ENCODE peak calls at places on chromosomes 7 and 10, in five cellular contexts. M, D, S, B and A are unnamed samples.

GRCh38 chr7:128389815-128390329 is 19.9 kb downstream of the IMPDH1 start:
- DNase-seq in M (no peak), D (no peak), S (no peak), B (no peak), A (no peak)

GRCh38 chr7:644381-645305 is 81.9 kb upstream of the DNAAF5 start:
- DNase-seq in M (no peak), D (no peak), S (no peak), B (no peak), A (no peak)

GRCh38 chr7:129006636-129007414 is 48.1 kb downstream of the TNPO3 start:
- DNase-seq in M (no peak), D (no peak), S (no peak), B (no peak), A (no peak)

GRCh38 chr7:26197153-26198115 is 3.1 kb downstream of the HNRNPA2B1 start:
- DNase-seq in M (no peak), D (no peak), S (no peak), B (no peak), A (no peak)

GRCh38 chr7:94975316-94975715 is 67.9 kb downstream of the PPP1R9A start:
- DNase-seq in M (peak; percentile 70), D (peak; percentile 80), S (no peak), B (no peak), A (peak; percentile 8)

GRCh38 chr7:144787127-144787526 is 48.7 kb downstream of the TPK1 start:
- DNase-seq in M (no peak), D (no peak), S (no peak), B (peak; percentile 30), A (no peak)

GRCh38 chr10:34666008-34666700 is 148.9 kb downstream of the PARD3 start:
- DNase-seq in M (peak; percentile 94), D (peak; percentile 92), S (peak; percentile 40), B (peak; percentile 65), A (peak; percentile 91)

GRCh38 chr7:11492307-11492706 is 339.7 kb downstream of the THSD7A start:
- DNase-seq in M (peak; percentile 20), D (no peak), S (no peak), B (no peak), A (peak; percentile 60)

GRCh38 chr10:50063100-50063499 is 4.7 kb upstream of the WASHC2A start:
- DNase-seq in M (no peak), D (no peak), S (no peak), B (peak; percentile 57), A (no peak)

GRCh38 chr7:155860461-155860839 is 48.2 kb upstream of the SHH start:
- DNase-seq in M (no peak), D (no peak), S (no peak), B (no peak), A (no peak)

GRCh38 chr10:130353928-130354327 is 217.7 kb downstream of the GLRX3 start:
- DNase-seq in M (no peak), D (no peak), S (no peak), B (no peak), A (no peak)

GRCh38 chr10:21265622-21266021 is 259.9 kb downstream of the SKIDA1 start:
- DNase-seq in M (peak; percentile 78), D (peak; percentile 29), S (no peak), B (no peak), A (peak; percentile 86)

GRCh38 chr7:52271663-52272062 is 763.8 kb upstream of the POM121L12 start:
- DNase-seq in M (no peak), D (no peak), S (no peak), B (no peak), A (no peak)

GRCh38 chr10:33334839-33335549 is 527 bp upstream of the NRP1 start:
- DNase-seq in M (peak; percentile 92), D (peak; percentile 94), S (peak; percentile 57), B (peak; percentile 77), A (peak; percentile 65)

GRCh38 chr7:28697898-28698563 is 260.1 kb downstream of the TRIL start:
- DNase-seq in M (peak; percentile 38), D (no peak), S (no peak), B (no peak), A (no peak)

GRCh38 chr10:33335800-33336605 is 1.5 kb upstream of the NRP1 start:
- DNase-seq in M (peak; percentile 84), D (peak; percentile 79), S (peak; percentile 69), B (peak; percentile 70), A (no peak)

GRCh38 chr7:101608772-101609713 is 20.1 kb downstream of the MYL10 start:
- DNase-seq in M (no peak), D (no peak), S (peak; percentile 91), B (peak; percentile 57), A (peak; percentile 73)

GRCh38 chr10:120483006-120483405 is 26.0 kb downstream of the PLPP4 start:
- DNase-seq in M (no peak), D (no peak), S (no peak), B (no peak), A (no peak)

GRCh38 chr10:87740232-87740631 is 77.8 kb downstream of the ATAD1 start:
- DNase-seq in M (peak; percentile 92), D (no peak), S (no peak), B (no peak), A (peak; percentile 97)

GRCh38 chr7:101390901-101391301 is 28.2 kb downstream of the COL26A1 start:
- DNase-seq in M (peak; percentile 55), D (peak; percentile 14), S (no peak), B (peak; percentile 67), A (no peak)

GRCh38 chr7:150986099-150986512 is 4.7 kb upstream of the NOS3 start:
- DNase-seq in M (peak; percentile 45), D (peak; percentile 33), S (peak; percentile 58), B (peak; percentile 91), A (peak; percentile 37)

GRCh38 chr7:28986723-28987122 is 28.6 kb upstream of the TRIL start:
- DNase-seq in M (peak; percentile 94), D (peak; percentile 38), S (no peak), B (no peak), A (peak; percentile 72)

GRCh38 chr7:74365320-74366022 is 76.3 kb downstream of the CLIP2 start:
- DNase-seq in M (peak; percentile 61), D (peak; percentile 39), S (no peak), B (peak; percentile 95), A (peak; percentile 13)

GRCh38 chr7:32206987-32207386 is 136.8 kb upstream of the PDE1C start:
- DNase-seq in M (peak; percentile 14), D (peak; percentile 11), S (no peak), B (peak; percentile 68), A (no peak)

GRCh38 chr7:41880107-41880506 is 177.2 kb upstream of the INHBA start:
- DNase-seq in M (peak; percentile 95), D (peak; percentile 90), S (no peak), B (no peak), A (no peak)

GRCh38 chr10:122507661-122508060 is 46.3 kb downstream of the HTRA1 start:
- DNase-seq in M (no peak), D (no peak), S (no peak), B (no peak), A (no peak)

GRCh38 chr10:62818426-62819011 is 2.4 kb upstream of the EGR2 start:
- DNase-seq in M (no peak), D (no peak), S (no peak), B (peak; percentile 73), A (no peak)

GRCh38 chr10:4352566-4352961 is 473.4 kb upstream of the AKR1E2 start:
- DNase-seq in M (peak; percentile 99), D (no peak), S (no peak), B (no peak), A (no peak)
- H3K4me3 ChIP-seq in M (no peak overlapping the region), D (no peak overlapping the region), S (no peak overlapping the region), B (no peak overlapping the region), A (no peak overlapping the region)

GRCh38 chr10:119006451-119007210 is 22.9 kb upstream of the NANOS1 start:
- DNase-seq in M (peak; percentile 99), D (peak; percentile 98), S (peak; percentile 69), B (no peak), A (peak; percentile 98)
- TF ChIP-seq CTCF in M (peak; percentile 22), D (peak; percentile 12), S (no peak), B (no peak), A (no peak)

DNA sequence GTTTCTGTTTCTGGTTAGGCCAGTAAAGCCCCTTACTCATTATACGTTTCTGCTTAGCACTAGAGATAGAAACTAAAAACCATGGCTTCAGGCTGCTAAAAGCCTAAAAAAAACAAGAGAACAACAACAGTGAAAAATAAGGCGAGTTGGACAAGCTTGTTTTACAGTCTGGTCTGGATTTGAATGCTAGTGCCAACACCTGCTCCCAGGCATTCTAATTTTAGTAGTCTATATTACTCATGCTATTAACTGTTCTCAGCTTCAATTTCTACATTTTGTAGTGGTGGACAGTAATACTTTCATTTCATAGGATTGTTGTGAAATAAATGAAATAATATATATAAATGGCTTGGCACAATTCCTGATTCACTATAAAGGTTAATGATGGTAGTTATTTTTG is 108.5 kb downstream of the HBP1 start:
- DNase-seq in M (peak; percentile 7), D (no peak), S (no peak), B (no peak), A (no peak)
- H3K4me3 ChIP-seq in M (no peak overlapping the region), D (no peak overlapping the region), S (no peak overlapping the region), B (no peak overlapping the region), A (no peak overlapping the region)

GRCh38 chr7:6106140-6106904 is 75.1 kb downstream of the ANKRD61 start:
- DNase-seq in M (peak; percentile 60), D (peak; percentile 51), S (no peak), B (peak; percentile 6), A (peak; percentile 47)
- TF ChIP-seq CTCF in M (peak; percentile 39), D (peak; percentile 49), S (no peak), B (peak; percentile 31), A (peak; percentile 24)

DNA sequence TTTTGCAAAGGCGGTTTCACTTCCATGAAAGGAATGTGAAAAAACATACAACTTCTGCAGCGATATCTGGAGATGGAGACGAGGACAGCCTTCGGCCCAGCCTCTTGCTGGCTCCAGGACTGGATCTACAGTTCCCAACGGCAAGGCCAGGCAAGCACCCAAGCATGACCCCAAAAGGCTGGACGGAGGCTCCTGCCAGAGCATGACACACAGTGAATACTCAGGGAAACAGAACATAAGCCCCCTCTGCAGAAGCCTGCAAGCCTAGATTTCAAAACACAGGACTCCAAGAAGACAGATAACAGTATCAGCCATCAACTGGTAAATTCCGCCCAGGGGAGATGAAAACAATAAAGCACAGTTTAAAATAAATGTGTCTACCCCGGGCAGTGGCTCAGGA is 3.3 kb upstream of the LRRC27 start:
- DNase-seq in M (peak; percentile 57), D (no peak), S (no peak), B (no peak), A (no peak)
- H3K4me3 ChIP-seq in M (no peak overlapping the region), D (no peak overlapping the region), S (no peak overlapping the region), B (no peak overlapping the region), A (no peak overlapping the region)